ENCODE peak calls at places on chromosomes 6 and 20, in four cellular contexts. G is mesenchymal stem cell; C is WTC11; D is stimulated activated CD4-positive, alpha-beta T cell treated with anti-CD3 and anti-CD28 coated beads, Interleukin-4, amount 100 ng/mL, for 4 hours. T is an unnamed sample.

GRCh38 chr20:4910951-4911350 is 90.4 kb downstream of the SLC23A2 start:
- DNase-seq in G (no peak), C (no peak), D (no peak), T (no peak)

GRCh38 chr6:44270526-44271405 is 516 bp downstream of the TMEM151B start:
- DNase-seq in G (no peak), C (peak; percentile 83), D (no peak), T (no peak)

GRCh38 chr6:46863791-46864190 is 57.9 kb downstream of the ADGRF5 start:
- DNase-seq in G (no peak), C (no peak), D (no peak), T (no peak)

GRCh38 chr20:2820896-2821869 is 5.0 kb downstream of the TMEM239 start:
- DNase-seq in G (no peak), C (peak; percentile 51), D (no peak), T (no peak)

GRCh38 chr6:7424967-7425807 is 35.6 kb downstream of the RIOK1 start:
- DNase-seq in G (peak; percentile 41), C (no peak), D (no peak), T (peak; percentile 56)

GRCh38 chr6:117352466-117353081 is 73.2 kb downstream of the ROS1 start:
- DNase-seq in G (peak; percentile 28), C (no peak), D (no peak), T (peak; percentile 28)

GRCh38 chr6:6639572-6639971 is 51.1 kb downstream of the LY86 start:
- DNase-seq in G (no peak), C (no peak), D (no peak), T (no peak)

GRCh38 chr6:128538763-128539162 is 18.4 kb upstream of the PTPRK start:
- DNase-seq in G (no peak), C (no peak), D (no peak), T (no peak)

GRCh38 chr6:27864906-27865883 is 47.0 kb downstream of the OR2B2 start:
- DNase-seq in G (peak; percentile 95), C (peak; percentile 73), D (peak; percentile 54), T (peak; percentile 99)

GRCh38 chr20:55415567-55416142 is 589.7 kb downstream of the CBLN4 start:
- DNase-seq in G (no peak), C (no peak), D (no peak), T (peak; percentile 25)

T was measured in renal cortical epithelial cell.